ENCODE peak calls at places on chromosomes 1 and 21, in seven cellular contexts. One of them, this sample, is unnamed.

GRCh38 chr21:32819702-32820101 is 48.1 kb upstream of the PAXBP1 start:
- DNase-seq in sigmoid colon: peak
- DNase-seq in stomach: no peak
- DNase-seq in tibial nerve: peak
- DNase-seq in transverse colon: no peak
- DNase-seq in suprapubic skin: no peak
- DNase-seq in K562: no peak
- DNase-seq in this sample: no peak

GRCh38 chr1:92960395-92961130 is 699 bp downstream of the DIPK1A start:
- DNase-seq in sigmoid colon: peak
- DNase-seq in stomach: peak
- DNase-seq in tibial nerve: peak
- DNase-seq in transverse colon: peak
- DNase-seq in suprapubic skin: no peak
- DNase-seq in K562: peak
- DNase-seq in this sample: no peak

GRCh38 chr1:19385869-19386591 is 73.9 kb downstream of the SLC66A1 start:
- DNase-seq in sigmoid colon: peak
- DNase-seq in stomach: peak
- DNase-seq in tibial nerve: peak
- DNase-seq in transverse colon: peak
- DNase-seq in suprapubic skin: no peak
- DNase-seq in K562: no peak
- DNase-seq in this sample: no peak

GRCh38 chr1:6262570-6263420 is 1.9 kb upstream of the GPR153 start:
- DNase-seq in sigmoid colon: peak
- DNase-seq in stomach: no peak
- DNase-seq in tibial nerve: no peak
- DNase-seq in transverse colon: peak
- DNase-seq in suprapubic skin: no peak
- DNase-seq in K562: no peak
- DNase-seq in this sample: no peak

GRCh38 chr1:162733336-162733590 is 57.2 kb upstream of the HSD17B7 start:
- DNase-seq in sigmoid colon: no peak
- DNase-seq in stomach: no peak
- DNase-seq in tibial nerve: no peak
- DNase-seq in transverse colon: no peak
- DNase-seq in suprapubic skin: no peak
- DNase-seq in K562: no peak
- DNase-seq in this sample: no peak

GRCh38 chr1:200090252-200091159 is 63.0 kb downstream of the NR5A2 start:
- DNase-seq in sigmoid colon: no peak
- DNase-seq in stomach: no peak
- DNase-seq in tibial nerve: no peak
- DNase-seq in transverse colon: no peak
- DNase-seq in suprapubic skin: no peak
- DNase-seq in K562: no peak
- DNase-seq in this sample: no peak

GRCh38 chr1:100009458-100009857 is 39.7 kb downstream of the SLC35A3 start:
- DNase-seq in sigmoid colon: no peak
- DNase-seq in stomach: no peak
- DNase-seq in tibial nerve: no peak
- DNase-seq in transverse colon: no peak
- DNase-seq in suprapubic skin: no peak
- DNase-seq in K562: no peak
- DNase-seq in this sample: no peak

GRCh38 chr21:29638138-29638537 is 301.7 kb downstream of the GRIK1 start:
- DNase-seq in sigmoid colon: no peak
- DNase-seq in stomach: no peak
- DNase-seq in tibial nerve: no peak
- DNase-seq in transverse colon: no peak
- DNase-seq in suprapubic skin: no peak
- DNase-seq in K562: no peak
- DNase-seq in this sample: no peak

GRCh38 chr1:178011101-178011828 is 41.4 kb upstream of the SEC16B start:
- DNase-seq in sigmoid colon: no peak
- DNase-seq in stomach: no peak
- DNase-seq in tibial nerve: no peak
- DNase-seq in transverse colon: no peak
- DNase-seq in suprapubic skin: no peak
- DNase-seq in K562: no peak
- DNase-seq in this sample: no peak

GRCh38 chr1:197660389-197660788 is 114.9 kb downstream of the DENND1B start:
- DNase-seq in sigmoid colon: no peak
- DNase-seq in stomach: no peak
- DNase-seq in tibial nerve: no peak
- DNase-seq in transverse colon: no peak
- DNase-seq in suprapubic skin: no peak
- DNase-seq in K562: no peak
- DNase-seq in this sample: no peak

GRCh38 chr1:156591432-156592157 is at the start of gene NAXE:
- DNase-seq in sigmoid colon: peak
- DNase-seq in stomach: peak
- DNase-seq in tibial nerve: peak
- DNase-seq in transverse colon: peak
- DNase-seq in suprapubic skin: no peak
- DNase-seq in K562: peak
- DNase-seq in this sample: peak

GRCh38 chr1:119779869-119780356 is 11.2 kb upstream of the HMGCS2 start:
- DNase-seq in sigmoid colon: peak
- DNase-seq in stomach: peak
- DNase-seq in tibial nerve: peak
- DNase-seq in transverse colon: peak
- DNase-seq in suprapubic skin: no peak
- DNase-seq in K562: no peak
- DNase-seq in this sample: peak

GRCh38 chr1:79188371-79188770 is 181.8 kb upstream of the ADGRL4 start:
- DNase-seq in sigmoid colon: no peak
- DNase-seq in stomach: no peak
- DNase-seq in tibial nerve: no peak
- DNase-seq in transverse colon: no peak
- DNase-seq in suprapubic skin: no peak
- DNase-seq in K562: no peak
- DNase-seq in this sample: no peak

GRCh38 chr1:25564777-25565176 is 21.4 kb downstream of the LDLRAP1 start:
- DNase-seq in sigmoid colon: no peak
- DNase-seq in stomach: no peak
- DNase-seq in tibial nerve: no peak
- DNase-seq in transverse colon: no peak
- DNase-seq in suprapubic skin: no peak
- DNase-seq in K562: no peak
- DNase-seq in this sample: no peak

GRCh38 chr1:26274801-26275425 is 5.0 kb upstream of the SH3BGRL3 start:
- DNase-seq in sigmoid colon: no peak
- DNase-seq in stomach: no peak
- DNase-seq in tibial nerve: no peak
- DNase-seq in transverse colon: peak
- DNase-seq in suprapubic skin: no peak
- DNase-seq in K562: no peak
- DNase-seq in this sample: no peak

GRCh38 chr1:206891412-206891811 is 5.8 kb upstream of the IL24 start:
- DNase-seq in sigmoid colon: no peak
- DNase-seq in stomach: no peak
- DNase-seq in tibial nerve: no peak
- DNase-seq in transverse colon: no peak
- DNase-seq in suprapubic skin: no peak
- DNase-seq in K562: no peak
- DNase-seq in this sample: peak

GRCh38 chr1:156517746-156518145 is 17.2 kb upstream of the MEF2D start:
- DNase-seq in sigmoid colon: no peak
- DNase-seq in stomach: no peak
- DNase-seq in tibial nerve: no peak
- DNase-seq in transverse colon: peak
- DNase-seq in suprapubic skin: no peak
- DNase-seq in K562: no peak
- DNase-seq in this sample: no peak

GRCh38 chr1:109501644-109502367 is 7.7 kb downstream of the AMIGO1 start:
- DNase-seq in sigmoid colon: no peak
- DNase-seq in stomach: no peak
- DNase-seq in tibial nerve: no peak
- DNase-seq in transverse colon: no peak
- DNase-seq in suprapubic skin: no peak
- DNase-seq in K562: no peak
- DNase-seq in this sample: no peak

GRCh38 chr1:65247419-65248359 is 61.7 kb upstream of the DNAJC6 start:
- DNase-seq in sigmoid colon: no peak
- DNase-seq in stomach: no peak
- DNase-seq in tibial nerve: no peak
- DNase-seq in transverse colon: no peak
- DNase-seq in suprapubic skin: no peak
- DNase-seq in K562: no peak
- DNase-seq in this sample: peak

GRCh38 chr21:45548711-45549491 is 6.7 kb upstream of the SLC19A1 start:
- DNase-seq in sigmoid colon: no peak
- DNase-seq in stomach: no peak
- DNase-seq in tibial nerve: no peak
- DNase-seq in transverse colon: no peak
- DNase-seq in suprapubic skin: peak
- DNase-seq in K562: no peak
- DNase-seq in this sample: no peak

GRCh38 chr1:116131170-116131569 is 20.0 kb downstream of the MAB21L3 start:
- DNase-seq in sigmoid colon: no peak
- DNase-seq in stomach: no peak
- DNase-seq in tibial nerve: no peak
- DNase-seq in transverse colon: no peak
- DNase-seq in suprapubic skin: no peak
- DNase-seq in K562: no peak
- DNase-seq in this sample: no peak

DNA sequence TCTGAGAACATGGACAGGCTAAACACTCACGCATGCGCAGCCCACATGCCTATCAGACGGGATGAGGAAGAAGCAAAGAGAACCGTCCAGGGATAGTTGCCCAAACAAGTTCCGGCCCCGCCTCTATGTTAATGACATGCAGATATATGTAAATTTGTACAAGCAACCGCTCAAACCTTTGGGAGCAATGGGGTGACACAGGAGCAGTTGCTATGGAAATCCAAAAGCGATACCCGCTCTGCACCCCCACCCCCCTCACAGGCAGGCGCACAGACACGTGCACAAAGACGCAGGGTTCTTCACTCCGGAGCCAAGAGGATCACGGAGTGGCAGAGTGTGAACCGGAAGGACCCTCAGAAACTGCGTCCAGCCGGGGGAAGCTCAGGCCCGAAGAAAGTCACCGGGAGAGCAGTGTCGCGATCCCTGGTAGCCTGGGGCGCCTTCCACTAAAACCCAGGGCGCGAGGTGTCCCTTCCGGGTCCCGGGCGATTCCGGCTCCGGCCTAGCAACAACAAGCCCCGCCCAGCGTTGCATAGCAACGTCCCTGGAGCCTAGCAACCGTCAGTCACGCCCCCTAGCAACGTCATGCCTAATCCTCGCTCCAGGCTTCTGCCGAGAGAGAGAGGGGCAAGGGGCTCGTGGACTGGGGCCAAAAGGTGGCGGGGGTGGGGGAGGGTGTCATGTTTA is 24.1 kb upstream of the ADGRB2 start:
- DNase-seq in sigmoid colon: peak
- DNase-seq in stomach: peak
- DNase-seq in tibial nerve: peak
- DNase-seq in transverse colon: peak
- DNase-seq in suprapubic skin: peak
- DNase-seq in K562: peak
- DNase-seq in this sample: peak
- TF ChIP-seq POLR2A in sigmoid colon: no peak
- TF ChIP-seq POLR2A in stomach: no peak
- TF ChIP-seq POLR2A in tibial nerve: no peak
- TF ChIP-seq POLR2A in transverse colon: peak
- TF ChIP-seq POLR2A in suprapubic skin: no peak
- TF ChIP-seq POLR2A in K562: peak
- TF ChIP-seq POLR2A in this sample: no peak

GRCh38 chr1:153880962-153881361 is 41.8 kb downstream of the GATAD2B start:
- DNase-seq in sigmoid colon: peak
- DNase-seq in stomach: peak
- DNase-seq in tibial nerve: peak
- DNase-seq in transverse colon: peak
- DNase-seq in suprapubic skin: peak
- DNase-seq in K562: no peak
- DNase-seq in this sample: peak
- TF ChIP-seq EP300 in sigmoid colon: no peak
- TF ChIP-seq EP300 in stomach: no peak
- TF ChIP-seq EP300 in tibial nerve: peak
- TF ChIP-seq EP300 in transverse colon: no peak
- TF ChIP-seq EP300 in suprapubic skin: no peak
- TF ChIP-seq EP300 in K562: no peak
- TF ChIP-seq EP300 in this sample: no peak

GRCh38 chr1:84890581-84890980 is 2.4 kb downstream of the LPAR3 start:
- DNase-seq in sigmoid colon: no peak
- DNase-seq in stomach: no peak
- DNase-seq in tibial nerve: no peak
- DNase-seq in transverse colon: no peak
- DNase-seq in suprapubic skin: no peak
- DNase-seq in K562: no peak
- DNase-seq in this sample: peak

GRCh38 chr1:84888753-84889152 is 4.3 kb downstream of the LPAR3 start:
- DNase-seq in sigmoid colon: no peak
- DNase-seq in stomach: no peak
- DNase-seq in tibial nerve: no peak
- DNase-seq in transverse colon: peak
- DNase-seq in suprapubic skin: no peak
- DNase-seq in K562: no peak
- DNase-seq in this sample: peak

GRCh38 chr1:84887261-84887934 is 5.6 kb downstream of the LPAR3 start:
- DNase-seq in sigmoid colon: no peak
- DNase-seq in stomach: no peak
- DNase-seq in tibial nerve: no peak
- DNase-seq in transverse colon: no peak
- DNase-seq in suprapubic skin: no peak
- DNase-seq in K562: no peak
- DNase-seq in this sample: peak

GRCh38 chr1:84892657-84893618 is at the start of gene LPAR3:
- DNase-seq in sigmoid colon: no peak
- DNase-seq in stomach: no peak
- DNase-seq in tibial nerve: no peak
- DNase-seq in transverse colon: peak
- DNase-seq in suprapubic skin: no peak
- DNase-seq in K562: no peak
- DNase-seq in this sample: peak

DNA sequence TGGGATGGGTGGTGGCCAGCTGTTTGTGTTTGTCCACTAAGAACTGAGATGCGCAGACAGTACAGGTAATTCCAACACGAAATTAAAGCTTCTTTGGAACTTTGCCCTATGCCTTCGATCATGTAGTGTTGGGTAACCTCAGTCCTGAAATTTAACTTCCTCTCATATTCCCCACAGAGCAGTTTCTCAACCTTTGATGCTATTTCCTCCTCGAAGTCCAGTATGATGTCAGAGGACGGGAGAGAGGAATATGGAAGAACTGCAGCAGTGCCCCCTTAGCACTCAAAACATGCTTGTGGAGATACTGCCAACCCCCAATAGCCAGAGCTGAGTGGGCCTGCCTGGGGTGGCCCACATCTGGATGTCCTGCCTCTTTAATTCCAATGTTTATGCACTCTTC is 3.6 kb downstream of the LPAR3 start:
- DNase-seq in sigmoid colon: no peak
- DNase-seq in stomach: no peak
- DNase-seq in tibial nerve: no peak
- DNase-seq in transverse colon: no peak
- DNase-seq in suprapubic skin: no peak
- DNase-seq in K562: no peak
- DNase-seq in this sample: peak
- TF ChIP-seq POLR2A in sigmoid colon: no peak
- TF ChIP-seq POLR2A in stomach: no peak
- TF ChIP-seq POLR2A in tibial nerve: no peak
- TF ChIP-seq POLR2A in transverse colon: no peak
- TF ChIP-seq POLR2A in suprapubic skin: no peak
- TF ChIP-seq POLR2A in K562: no peak
- TF ChIP-seq POLR2A in this sample: no peak

GRCh38 chr1:2189459-2190425 is 4.8 kb downstream of the FAAP20 start:
- DNase-seq in sigmoid colon: peak
- DNase-seq in stomach: peak
- DNase-seq in tibial nerve: peak
- DNase-seq in transverse colon: peak
- DNase-seq in suprapubic skin: peak
- DNase-seq in K562: peak
- DNase-seq in this sample: peak
- TF ChIP-seq EP300 in sigmoid colon: no peak
- TF ChIP-seq EP300 in stomach: no peak
- TF ChIP-seq EP300 in tibial nerve: peak
- TF ChIP-seq EP300 in transverse colon: no peak
- TF ChIP-seq EP300 in suprapubic skin: no peak
- TF ChIP-seq EP300 in K562: peak
- TF ChIP-seq EP300 in this sample: no peak